ENCODE peak calls at places on chromosomes 16 and 17, in four cellular contexts. K is thoracic aorta, P is ovary, J is MM.1S. U is an unnamed sample.

GRCh38 chr17:78113804-78114785 is 14.5 kb downstream of the TMC6 start:
- DNase-seq in P (no peak), K (no peak), J (no peak), U (peak; percentile 60)

GRCh38 chr17:60322056-60322387 is 69.9 kb downstream of the USP32 start:
- DNase-seq in K (no peak), J (no peak), P (no peak), U (no peak)

GRCh38 chr16:84832488-84833141 is 12.8 kb downstream of the CRISPLD2 start:
- DNase-seq in J (no peak), P (peak; percentile 92), K (peak; percentile 13), U (no peak)

GRCh38 chr17:56779898-56780777 is 53.6 kb downstream of the C17orf67 start:
- DNase-seq in P (peak; percentile 72), J (peak; percentile 89), K (peak; percentile 3), U (peak; percentile 83)

GRCh38 chr16:9035986-9036385 is 55.5 kb upstream of the HAPSTR1 start:
- DNase-seq in K (no peak), J (no peak), P (no peak), U (no peak)

GRCh38 chr16:87806246-87806607 is 40.4 kb upstream of the KLHDC4 start:
- DNase-seq in P (no peak), K (no peak), J (no peak), U (no peak)

GRCh38 chr16:48907906-48908634 is 298.1 kb upstream of the N4BP1 start:
- DNase-seq in P (no peak), J (no peak), K (no peak), U (peak; percentile 33)

GRCh38 chr17:17808706-17809432 is 27.9 kb downstream of the SREBF1 start:
- DNase-seq in P (no peak), J (peak; percentile 81), K (no peak), U (peak; percentile 70)

GRCh38 chr16:54063374-54063773 is 223.2 kb downstream of the IRX3 start:
- DNase-seq in J (no peak), K (no peak), P (no peak), U (no peak)

GRCh38 chr17:20993863-20994778 is 48.7 kb downstream of the USP22 start:
- DNase-seq in K (no peak), P (no peak), J (no peak), U (no peak)

GRCh38 chr16:46883353-46883689 is 841 bp upstream of the GPT2 start:
- DNase-seq in P (no peak), J (no peak), K (no peak), U (no peak)

GRCh38 chr16:85613609-85614337 is 651 bp downstream of the GSE1 start:
- DNase-seq in P (peak; percentile 65), K (no peak), J (no peak), U (peak; percentile 58)

GRCh38 chr17:75096082-75096625 is 8.4 kb downstream of the SLC16A5 start:
- DNase-seq in P (no peak), J (no peak), K (no peak), U (no peak)

GRCh38 chr16:89711601-89712475 is 8.9 kb downstream of the VPS9D1 start:
- DNase-seq in P (peak; percentile 78), K (no peak), J (peak; percentile 44), U (peak; percentile 81)

GRCh38 chr16:3187798-3188674 is at the start of gene OR1F1:
- DNase-seq in J (peak; percentile 18), P (no peak), K (no peak), U (peak; percentile 76)

GRCh38 chr17:81125573-81126081 is 39.7 kb upstream of the PVALEF start:
- DNase-seq in K (no peak), P (no peak), J (no peak), U (no peak)

GRCh38 chr16:27302126-27302525 is 11.6 kb upstream of the IL4R start:
- DNase-seq in K (no peak), J (no peak), P (no peak), U (no peak)

DNA sequence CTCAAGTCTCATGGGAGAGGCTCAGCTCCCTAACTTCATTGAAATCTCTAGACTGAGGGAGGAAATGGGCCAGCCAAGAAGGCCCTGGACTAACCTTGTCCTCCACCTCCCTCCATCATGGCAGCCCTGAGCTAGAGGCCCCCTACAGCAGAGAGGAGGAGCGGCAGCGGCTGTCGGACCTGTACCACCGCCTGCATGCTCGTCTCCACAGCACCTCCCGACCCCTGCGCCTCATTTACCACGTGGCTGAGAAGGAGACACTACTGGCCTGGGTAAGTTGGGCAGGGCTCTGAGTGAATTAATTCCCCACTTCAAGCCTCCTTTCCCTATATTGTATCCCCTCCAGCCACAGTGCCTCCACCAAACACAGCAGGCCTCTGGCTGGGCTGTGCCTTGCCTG is 3.8 kb upstream of the SYCE1L start:
- DNase-seq in P (no peak), K (no peak), J (no peak), U (no peak)
- H3K36me3 ChIP-seq in P (no peaks in the 10 kb centered on the region), K (peaks cover 40% of the 10 kb centered on the region), J (no peaks in the 10 kb centered on the region), U (peaks cover 35% of the 10 kb centered on the region)

GRCh38 chr17:79342376-79342775 is 267.8 kb downstream of the ENGASE start:
- DNase-seq in J (no peak), K (no peak), P (no peak), U (no peak)
- H3K27me3 ChIP-seq in J (peaks cover 12% of the 10 kb centered on the region), K (no peaks in the 10 kb centered on the region), P (no peaks in the 10 kb centered on the region), U (no peaks in the 10 kb centered on the region)

GRCh38 chr17:36612323-36612722 is 10.9 kb downstream of the MRM1 start:
- DNase-seq in J (no peak), K (no peak), P (no peak), U (no peak)
- TF ChIP-seq CTCF in J (no peak), K (no peak), P (no peak), U (no peak)

GRCh38 chr17:61813211-61813610 is 50.1 kb downstream of the BRIP1 start:
- DNase-seq in J (no peak), P (no peak), K (no peak), U (no peak)

GRCh38 chr17:61809816-61810392 is 53.4 kb downstream of the BRIP1 start:
- DNase-seq in J (no peak), K (no peak), P (no peak), U (no peak)

GRCh38 chr17:61814485-61814884 is 48.8 kb downstream of the BRIP1 start:
- DNase-seq in J (no peak), K (no peak), P (no peak), U (no peak)

GRCh38 chr17:61815863-61816523 is 47.3 kb downstream of the BRIP1 start:
- DNase-seq in J (no peak), K (no peak), P (no peak), U (no peak)

GRCh38 chr17:61812747-61813146 is 50.6 kb downstream of the BRIP1 start:
- DNase-seq in P (no peak), K (no peak), J (no peak), U (no peak)
- H3K36me3 ChIP-seq in P (no peaks in the 10 kb centered on the region), K (no peaks in the 10 kb centered on the region), J (no peaks in the 10 kb centered on the region), U (no peaks in the 10 kb centered on the region)

U was measured in GM06990.